ENCODE peak calls at places on chromosome 12, in nine cellular contexts. B, F, P, I, S, Z, L, A and J are unnamed samples.

GRCh38 chr12:62703011-62703380 is 232.0 kb downstream of the PPM1H start:
- DNase-seq in B (no peak), F (no peak), P (peak), I (no peak), S (no peak), Z (no peak), L (no peak), A (no peak), J (no peak)

GRCh38 chr12:49932746-49933145 is 17.8 kb upstream of the AQP2 start:
- DNase-seq in B (no peak), F (no peak), P (no peak), I (no peak), S (no peak), Z (no peak), L (no peak), A (no peak), J (no peak)

GRCh38 chr12:130357729-130358330 is 20.1 kb downstream of the PIWIL1 start:
- DNase-seq in B (no peak), F (no peak), P (no peak), I (no peak), S (no peak), Z (no peak), L (no peak), A (no peak), J (no peak)

GRCh38 chr12:128983371-128983770 is 130.1 kb downstream of the GLT1D1 start:
- DNase-seq in B (no peak), F (no peak), P (no peak), I (no peak), S (no peak), Z (no peak), L (no peak), A (no peak), J (no peak)

GRCh38 chr12:17438141-17438540 is 651.9 kb downstream of the RERGL start:
- DNase-seq in B (no peak), F (no peak), P (no peak), I (no peak), S (no peak), Z (no peak), L (no peak), A (no peak), J (no peak)

GRCh38 chr12:65568517-65568916 is 255.8 kb upstream of the HMGA2 start:
- DNase-seq in B (no peak), F (no peak), P (no peak), I (peak), S (no peak), Z (no peak), L (no peak), A (no peak), J (no peak)

GRCh38 chr12:56900583-56900982 is 33.6 kb downstream of the SDR9C7 start:
- DNase-seq in B (no peak), F (no peak), P (peak), I (no peak), S (peak), Z (no peak), L (no peak), A (no peak), J (no peak)

GRCh38 chr12:111788178-111788654 is 21.5 kb downstream of the ALDH2 start:
- DNase-seq in B (no peak), F (no peak), P (no peak), I (peak), S (no peak), Z (no peak), L (no peak), A (peak), J (no peak)

GRCh38 chr12:77488041-77488620 is 342.6 kb upstream of the NAV3 start:
- DNase-seq in B (no peak), F (no peak), P (no peak), I (peak), S (no peak), Z (no peak), L (peak), A (no peak), J (no peak)

GRCh38 chr12:131894981-131895639 is 688 bp downstream of the ULK1 start:
- DNase-seq in B (peak), F (no peak), P (no peak), I (no peak), S (peak), Z (peak), L (no peak), A (no peak), J (no peak)

GRCh38 chr12:110165540-110166159 is 41.5 kb downstream of the IFT81 start:
- DNase-seq in B (no peak), F (no peak), P (no peak), I (no peak), S (no peak), Z (no peak), L (no peak), A (no peak), J (no peak)

GRCh38 chr12:105382771-105383632 is 52.5 kb downstream of the C12orf75 start:
- DNase-seq in B (peak), F (no peak), P (peak), I (peak), S (no peak), Z (no peak), L (peak), A (peak), J (peak)

GRCh38 chr12:65675141-65675621 is 149.1 kb upstream of the HMGA2 start:
- DNase-seq in B (no peak), F (no peak), P (no peak), I (no peak), S (no peak), Z (no peak), L (no peak), A (no peak), J (no peak)

GRCh38 chr12:15563683-15564082 is 225.5 kb downstream of the EPS8 start:
- DNase-seq in B (no peak), F (no peak), P (no peak), I (peak), S (no peak), Z (no peak), L (peak), A (no peak), J (no peak)

GRCh38 chr12:98885778-98886177 is 240.7 kb downstream of the APAF1 start:
- DNase-seq in B (no peak), F (no peak), P (no peak), I (no peak), S (no peak), Z (no peak), L (no peak), A (no peak), J (no peak)

GRCh38 chr12:57895337-57896138 is 45.8 kb upstream of the ATP23 start:
- DNase-seq in B (no peak), F (no peak), P (no peak), I (peak), S (no peak), Z (no peak), L (no peak), A (no peak), J (no peak)

GRCh38 chr12:102376251-102376747 is 104.1 kb downstream of the IGF1 start:
- DNase-seq in B (no peak), F (no peak), P (no peak), I (peak), S (no peak), Z (no peak), L (no peak), A (no peak), J (no peak)

GRCh38 chr12:30701056-30701455 is 5.4 kb upstream of the IPO8 start:
- DNase-seq in B (no peak), F (no peak), P (no peak), I (no peak), S (no peak), Z (no peak), L (no peak), A (no peak), J (no peak)

GRCh38 chr12:124005736-124006581 is 32.9 kb downstream of the ZNF664 start:
- DNase-seq in B (no peak), F (no peak), P (no peak), I (no peak), S (no peak), Z (no peak), L (no peak), A (no peak), J (no peak)

GRCh38 chr12:18646307-18646706 is 91.5 kb downstream of the PLCZ1 start:
- DNase-seq in B (no peak), F (no peak), P (no peak), I (no peak), S (no peak), Z (no peak), L (no peak), A (no peak), J (no peak)